ENCODE peak calls at places on chromosomes 13 and 19, in four cellular contexts. G is 8988T, Y is GM13977, W is iris pigment epithelial cell. H is an unnamed sample.

GRCh38 chr19:47813304-47813994 is 8.3 kb upstream of the CRX start:
- DNase-seq in G (peak), Y (peak), W (peak), H (peak)

GRCh38 chr13:44307844-44308243 is 65.8 kb upstream of the SERP2 start:
- DNase-seq in Y (no peak), G (no peak), W (no peak), H (peak)

GRCh38 chr13:73307481-73307880 is 248.7 kb downstream of the KLF5 start:
- DNase-seq in Y (no peak), W (peak), G (no peak), H (no peak)

GRCh38 chr19:45358213-45358792 is 12.1 kb downstream of the ERCC2 start:
- DNase-seq in Y (no peak), W (no peak), G (peak), H (no peak)

GRCh38 chr13:113403255-113404104 is 39.5 kb upstream of the GRTP1 start:
- DNase-seq in G (no peak), Y (no peak), W (no peak), H (no peak)

GRCh38 chr13:102344410-102344809 is 57.4 kb downstream of the FGF14 start:
- DNase-seq in G (no peak), W (no peak), Y (no peak), H (no peak)

GRCh38 chr13:77696006-77696862 is 1.3 kb upstream of the SLAIN1 start:
- DNase-seq in Y (peak), G (no peak), W (peak), H (no peak)

GRCh38 chr19:46529622-46530451 is 34.2 kb upstream of the PNMA8B start:
- DNase-seq in W (peak), G (peak), Y (peak), H (peak)

GRCh38 chr19:13089139-13089856 is 13.4 kb downstream of the LYL1 start:
- DNase-seq in W (no peak), Y (peak), G (peak), H (peak)

GRCh38 chr13:76795701-76796695 is 90.2 kb downstream of the KCTD12 start:
- DNase-seq in G (no peak), Y (no peak), W (peak), H (no peak)

GRCh38 chr13:102729560-102730275 is 34.9 kb upstream of the METTL21C start:
- DNase-seq in G (no peak), Y (no peak), W (peak), H (peak)

GRCh38 chr19:49119411-49120324 is at the start of gene PPFIA3:
- DNase-seq in W (peak), G (no peak), Y (peak), H (no peak)

H was measured in bronchial epithelial cell.